ENCODE peak calls at places on chromosomes 7 and 10, in four cellular contexts. G is EH, Q is type B pancreatic cell, N is right cardiac atrium. X is an unnamed sample.

GRCh38 chr7:150756858-150757257 is 19.6 kb downstream of the GIMAP5 start:
- DNase-seq in G (no peak), Q (no peak), N (no peak), X (no peak)

GRCh38 chr10:104706886-104707285 is 65.8 kb downstream of the SORCS3 start:
- DNase-seq in G (no peak), Q (no peak), N (no peak), X (no peak)

GRCh38 chr7:17274551-17275245 is 23.8 kb upstream of the AHR start:
- DNase-seq in G (peak), Q (no peak), N (no peak), X (no peak)

GRCh38 chr10:102604379-102604960 is 39.8 kb upstream of the TRIM8 start:
- DNase-seq in G (peak), Q (no peak), N (no peak), X (no peak)

GRCh38 chr10:107546986-107547385 is 382.5 kb upstream of the SORCS1 start:
- DNase-seq in G (no peak), Q (no peak), N (no peak), X (no peak)

GRCh38 chr7:131652934-131653333 is 96.5 kb upstream of the PODXL start:
- DNase-seq in G (peak), Q (no peak), N (no peak), X (no peak)

GRCh38 chr10:72087969-72088878 is at the start of gene SPOCK2:
- DNase-seq in G (no peak), Q (no peak), N (peak), X (no peak)

GRCh38 chr10:100724531-100725027 is 20.8 kb upstream of the PAX2 start:
- DNase-seq in G (no peak), Q (no peak), N (no peak), X (no peak)

GRCh38 chr10:44938938-44939337 is 20.7 kb upstream of the RASSF4 start:
- DNase-seq in G (peak), Q (no peak), N (no peak), X (no peak)

GRCh38 chr7:86914468-86915054 is 144.9 kb downstream of the ELAPOR2 start:
- DNase-seq in G (peak), Q (no peak), N (no peak), X (no peak)

GRCh38 chr10:86758231-86759072 is 2.0 kb downstream of the BMPR1A start:
- DNase-seq in G (peak), Q (no peak), N (no peak), X (no peak)

GRCh38 chr10:3533296-3533695 is 251.7 kb downstream of the KLF6 start:
- DNase-seq in G (no peak), Q (peak), N (no peak), X (no peak)

GRCh38 chr7:24979470-24979862 is 512 bp downstream of the OSBPL3 start:
- DNase-seq in G (peak), Q (peak), N (peak), X (peak)

GRCh38 chr10:70324341-70324861 is 40.6 kb upstream of the NPFFR1 start:
- DNase-seq in G (no peak), Q (no peak), N (peak), X (no peak)

GRCh38 chr7:28626629-28627262 is 214.4 kb downstream of the CREB5 start:
- DNase-seq in G (peak), Q (no peak), N (peak), X (no peak)

GRCh38 chr10:86073199-86073977 is 293.2 kb downstream of the GRID1 start:
- DNase-seq in G (no peak), Q (peak), N (no peak), X (no peak)

GRCh38 chr10:95404864-95405263 is 114.1 kb upstream of the PDLIM1 start:
- DNase-seq in G (no peak), Q (no peak), N (no peak), X (no peak)

GRCh38 chr7:22231806-22232205 is 125.1 kb downstream of the RAPGEF5 start:
- DNase-seq in G (no peak), Q (no peak), N (no peak), X (no peak)

GRCh38 chr10:621500-621899 is 68.0 kb downstream of the DIP2C start:
- DNase-seq in G (peak), Q (no peak), N (no peak), X (no peak)

X was measured in left ventricle myocardium inferior.